ENCODE peak calls at places on chromosome 5, in seven cellular contexts. X is germinal center, A is Right ventricle myocardium inferior, M is posterior vena cava, L is naive B cell, J is OCI-LY7, T is glomerular endothelial cell. Z is an unnamed sample.

GRCh38 chr5:1536298-1537165 is 12.8 kb upstream of the LPCAT1 start:
- DNase-seq in X (peak; percentile 78), A (no peak), M (peak; percentile 64), L (peak; percentile 75), J (peak; percentile 58), T (no peak), Z (no peak)

GRCh38 chr5:33049298-33049697 is 338.2 kb downstream of the NPR3 start:
- DNase-seq in X (no peak), A (no peak), M (no peak), L (no peak), J (no peak), T (no peak), Z (no peak)

GRCh38 chr5:104344809-104345512 is 782.4 kb upstream of the NUDT12 start:
- DNase-seq in X (no peak), A (no peak), M (no peak), L (no peak), J (no peak), T (peak; percentile 10), Z (peak; percentile 44)

GRCh38 chr5:173243808-173244305 is 8.9 kb upstream of the NKX2-5 start:
- DNase-seq in X (no peak), A (no peak), M (no peak), L (no peak), J (no peak), T (no peak), Z (peak; percentile 60)

GRCh38 chr5:161535762-161536161 is 10.8 kb downstream of the GABRB2 start:
- DNase-seq in X (no peak), A (no peak), M (no peak), L (no peak), J (peak; percentile 7), T (no peak), Z (peak; percentile 33)

GRCh38 chr5:69512740-69513260 is 20.2 kb downstream of the OCLN start:
- DNase-seq in X (no peak), A (no peak), M (no peak), L (no peak), J (no peak), T (no peak), Z (no peak)

GRCh38 chr5:147887026-147887627 is 8.6 kb downstream of the SCGB3A2 start:
- DNase-seq in X (no peak), A (no peak), M (no peak), L (no peak), J (peak; percentile 20), T (no peak), Z (peak; percentile 23)

GRCh38 chr5:135141303-135142268 is 107.6 kb upstream of the PITX1 start:
- DNase-seq in X (no peak), A (no peak), M (no peak), L (no peak), J (no peak), T (no peak), Z (no peak)

GRCh38 chr5:67648201-67648671 is 451.6 kb upstream of the CD180 start:
- DNase-seq in X (no peak), A (peak; percentile 93), M (peak; percentile 93), L (no peak), J (no peak), T (no peak), Z (no peak)

GRCh38 chr5:148615644-148616283 is 38.6 kb downstream of the HTR4 start:
- DNase-seq in X (no peak), A (no peak), M (no peak), L (no peak), J (no peak), T (no peak), Z (no peak)

GRCh38 chr5:83590966-83591365 is 119.4 kb downstream of the VCAN start:
- DNase-seq in X (no peak), A (no peak), M (no peak), L (no peak), J (no peak), T (no peak), Z (no peak)

GRCh38 chr5:180159756-180160155 is 49.3 kb downstream of the RASGEF1C start:
- DNase-seq in X (no peak), A (no peak), M (no peak), L (no peak), J (no peak), T (no peak), Z (no peak)

GRCh38 chr5:19853616-19854240 is 134.3 kb downstream of the CDH18 start:
- DNase-seq in X (no peak), A (no peak), M (no peak), L (no peak), J (no peak), T (no peak), Z (no peak)

GRCh38 chr5:155943516-155944407 is 383.2 kb upstream of the SGCD start:
- DNase-seq in X (peak; percentile 8), A (peak; percentile 50), M (no peak), L (no peak), J (peak; percentile 45), T (no peak), Z (peak; percentile 74)

GRCh38 chr5:68459093-68459492 is 243.5 kb downstream of the PIK3R1 start:
- DNase-seq in X (no peak), A (no peak), M (no peak), L (no peak), J (no peak), T (no peak), Z (no peak)

GRCh38 chr5:37869221-37869620 is 29.4 kb upstream of the GDNF start:
- DNase-seq in X (no peak), A (no peak), M (no peak), L (no peak), J (no peak), T (no peak), Z (no peak)

GRCh38 chr5:10283927-10284635 is 23.6 kb downstream of the CMBL start:
- DNase-seq in X (peak; percentile 83), A (peak; percentile 92), M (peak; percentile 96), L (peak; percentile 67), J (peak; percentile 87), T (peak; percentile 56), Z (peak; percentile 92)

GRCh38 chr5:60843693-60844428 is at the start of gene ELOVL7:
- DNase-seq in X (peak; percentile 66), A (peak; percentile 65), M (peak; percentile 83), L (peak; percentile 23), J (no peak), T (no peak), Z (peak; percentile 94)

GRCh38 chr5:132500244-132500930 is 9.8 kb upstream of the IRF1 start:
- DNase-seq in X (no peak), A (no peak), M (no peak), L (no peak), J (no peak), T (no peak), Z (no peak)

GRCh38 chr5:82168294-82168693 is 109.9 kb downstream of the RPS23 start:
- DNase-seq in X (no peak), A (no peak), M (no peak), L (no peak), J (no peak), T (no peak), Z (no peak)

GRCh38 chr5:103929310-103930003 is 366.9 kb upstream of the NUDT12 start:
- DNase-seq in X (no peak), A (no peak), M (no peak), L (no peak), J (no peak), T (no peak), Z (no peak)

GRCh38 chr5:35476046-35476445 is 141.6 kb upstream of the SPEF2 start:
- DNase-seq in X (no peak), A (no peak), M (no peak), L (no peak), J (no peak), T (no peak), Z (no peak)

GRCh38 chr5:152595327-152595890 is 190.3 kb upstream of the NMUR2 start:
- DNase-seq in X (no peak), A (no peak), M (no peak), L (no peak), J (no peak), T (no peak), Z (peak; percentile 56)

GRCh38 chr5:173327084-173327947 is 898 bp downstream of the STC2 start:
- DNase-seq in X (no peak), A (no peak), M (no peak), L (no peak), J (no peak), T (no peak), Z (peak; percentile 76)

GRCh38 chr5:1013238-1013947 is 4.8 kb downstream of the NKD2 start:
- DNase-seq in X (no peak), A (peak; percentile 64), M (peak; percentile 45), L (no peak), J (no peak), T (no peak), Z (no peak)

GRCh38 chr5:154190652-154191304 is at the start of gene GALNT10:
- DNase-seq in X (peak; percentile 85), A (peak; percentile 90), M (peak; percentile 91), L (peak; percentile 79), J (peak; percentile 86), T (no peak), Z (peak; percentile 91)

GRCh38 chr5:106521701-106522100 is 1149.0 kb downstream of the EFNA5 start:
- DNase-seq in X (no peak), A (no peak), M (no peak), L (no peak), J (no peak), T (peak; percentile 58), Z (no peak)

GRCh38 chr5:87722286-87722685 is 309.6 kb upstream of the CCNH start:
- DNase-seq in X (no peak), A (no peak), M (no peak), L (no peak), J (no peak), T (no peak), Z (no peak)

GRCh38 chr5:35087971-35088370 is 40.2 kb upstream of the AGXT2 start:
- DNase-seq in X (no peak), A (no peak), M (no peak), L (no peak), J (no peak), T (no peak), Z (no peak)

GRCh38 chr5:124263680-124264491 is 482.6 kb downstream of the ZNF608 start:
- DNase-seq in X (no peak), A (no peak), M (no peak), L (no peak), J (no peak), T (no peak), Z (peak; percentile 91)

GRCh38 chr5:84393969-84394368 is 9.3 kb upstream of the EDIL3 start:
- DNase-seq in X (no peak), A (no peak), M (no peak), L (no peak), J (no peak), T (peak; percentile 80), Z (no peak)

GRCh38 chr5:100797863-100798262 is 105.2 kb downstream of the ST8SIA4 start:
- DNase-seq in X (no peak), A (no peak), M (no peak), L (no peak), J (no peak), T (peak; percentile 47), Z (no peak)

GRCh38 chr5:160496334-160496733 is 74.7 kb downstream of the PTTG1 start:
- DNase-seq in X (no peak), A (no peak), M (no peak), L (no peak), J (no peak), T (no peak), Z (no peak)